ENCODE peak calls at places on chromosomes 7 and 10, in ten cellular contexts. G is uterus; C is A673; D is Panc1; J is suprapubic skin; V is CD4-positive, alpha-beta T cell; Z is IMR-90; O is CD8-positive, alpha-beta T cell; H is AG04450; S is tibial artery. A is an unnamed sample.
A peak's percentile ranks its signal among the peaks of the same experiment; 100 is the strongest.

GRCh38 chr10:118569241-118569881 is 26.1 kb downstream of the PRLHR start:
- DNase-seq in J (no peak), O (no peak), V (no peak), Z (peak; percentile 27), D (no peak), S (no peak), C (no peak), H (no peak), G (no peak), A (no peak)

GRCh38 chr10:119543814-119544642 is 1.5 kb upstream of the RGS10 start:
- DNase-seq in H (no peak), D (no peak), O (no peak), J (no peak), V (no peak), G (no peak), Z (no peak), C (peak; percentile 78), S (peak; percentile 37), A (peak; percentile 24)

GRCh38 chr10:15321431-15322321 is 49.4 kb downstream of the FAM171A1 start:
- DNase-seq in O (no peak), V (no peak), C (no peak), G (no peak), S (no peak), H (no peak), D (no peak), Z (peak; percentile 48), J (no peak), A (no peak)

GRCh38 chr10:132382231-132382922 is 14.6 kb upstream of the PWWP2B start:
- DNase-seq in D (no peak), S (no peak), V (no peak), J (peak; percentile 53), O (no peak), H (no peak), C (no peak), Z (no peak), G (no peak), A (no peak)

GRCh38 chr7:155129789-155130188 is 59.7 kb downstream of the HTR5A start:
- DNase-seq in D (no peak), O (no peak), G (no peak), H (no peak), Z (no peak), V (no peak), S (no peak), C (no peak), J (no peak), A (no peak)

GRCh38 chr10:76918106-76918505 is 719.5 kb downstream of the KCNMA1 start:
- DNase-seq in V (no peak), Z (no peak), G (no peak), C (no peak), O (no peak), S (no peak), J (no peak), D (no peak), H (no peak), A (no peak)

GRCh38 chr10:114492351-114493037 is 88.2 kb upstream of the AFAP1L2 start:
- DNase-seq in J (no peak), Z (peak; percentile 34), G (no peak), O (no peak), D (no peak), H (no peak), V (no peak), S (no peak), C (peak; percentile 64), A (no peak)

GRCh38 chr7:75042299-75042698 is 31.3 kb downstream of the RCC1L start:
- DNase-seq in Z (no peak), G (peak; percentile 65), H (no peak), S (peak; percentile 31), O (no peak), C (no peak), D (no peak), J (no peak), V (no peak), A (no peak)

GRCh38 chr7:157473051-157473569 is 136.3 kb downstream of the DNAJB6 start:
- DNase-seq in J (no peak), H (no peak), V (no peak), D (no peak), O (no peak), Z (no peak), C (no peak), G (peak; percentile 2), S (no peak), A (no peak)

GRCh38 chr7:157474685-157475084 is 137.9 kb downstream of the DNAJB6 start:
- DNase-seq in J (no peak), G (peak; percentile 7), D (no peak), H (no peak), O (no peak), V (no peak), S (peak; percentile 16), Z (no peak), C (peak; percentile 21), A (peak; percentile 76)

GRCh38 chr7:157471259-157472125 is 134.7 kb downstream of the DNAJB6 start:
- DNase-seq in G (no peak), V (peak; percentile 41), D (no peak), C (no peak), H (no peak), Z (no peak), J (no peak), O (peak; percentile 30), S (peak; percentile 6), A (no peak)

GRCh38 chr7:157470699-157471098 is 133.9 kb downstream of the DNAJB6 start:
- DNase-seq in G (no peak), S (no peak), Z (no peak), H (no peak), O (no peak), D (no peak), V (no peak), C (no peak), J (no peak), A (no peak)

GRCh38 chr7:157472311-157473050 is 135.7 kb downstream of the DNAJB6 start:
- DNase-seq in V (no peak), D (no peak), G (no peak), C (no peak), S (peak; percentile 13), O (no peak), J (no peak), H (no peak), Z (no peak), A (no peak)
- H3K9me3 ChIP-seq in V (peaks cover 20% of the 10 kb centered on the region), D (peaks cover 14% of the 10 kb centered on the region), G (no peaks in the 10 kb centered on the region), C (peaks cover 19% of the 10 kb centered on the region), S (no peaks in the 10 kb centered on the region), O (no peaks in the 10 kb centered on the region), J (peaks cover 9% of the 10 kb centered on the region), H (peaks cover 69% of the 10 kb centered on the region), Z (peaks cover 13% of the 10 kb centered on the region), A (peaks cover 10% of the 10 kb centered on the region)

GRCh38 chr7:27225005-27225934 is 17.3 kb upstream of the EVX1 start:
- DNase-seq in G (no peak), H (no peak), D (no peak), J (no peak), C (no peak), S (no peak), V (no peak), O (no peak), Z (no peak), A (peak; percentile 42)
- TF ChIP-seq CTCF in G (no peak), H (no peak), D (no peak), J (no peak), C (no peak), S (no peak), V (no peak), O (no peak), Z (no peak), A (no peak)

DNA sequence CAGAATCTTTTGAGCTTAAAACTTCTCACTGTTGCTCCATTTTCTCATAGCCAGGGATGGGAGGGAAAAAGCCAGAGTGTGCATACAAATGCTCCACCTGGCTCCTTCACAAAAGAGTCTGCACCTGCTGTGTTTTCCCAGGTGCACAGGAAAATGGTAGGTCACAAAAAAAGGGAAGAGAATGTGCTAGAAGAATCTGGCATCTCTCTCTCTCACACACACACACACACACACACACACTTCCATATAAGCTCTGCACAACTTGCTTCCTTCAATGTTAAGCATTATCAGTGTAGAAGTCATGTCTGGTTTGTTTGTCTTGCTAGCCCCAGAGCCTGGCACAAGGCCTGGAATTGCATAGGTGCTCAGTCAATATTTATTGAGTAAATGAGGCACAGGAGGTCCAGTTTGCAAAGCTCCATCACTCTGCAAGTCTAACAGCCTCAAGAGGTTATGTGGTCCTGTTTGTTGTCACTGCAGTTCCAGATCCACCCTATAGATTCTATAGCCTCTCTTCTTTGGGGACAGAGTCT is 867.3 kb upstream of the AUTS2 start:
- DNase-seq in V (no peak), O (no peak), D (no peak), S (no peak), H (no peak), C (no peak), J (no peak), Z (no peak), G (no peak), A (no peak)
- H3K27me3 ChIP-seq in V (no peaks in the 10 kb centered on the region), O (no peaks in the 10 kb centered on the region), D (no peaks in the 10 kb centered on the region), S (no peaks in the 10 kb centered on the region), H (no peaks in the 10 kb centered on the region), C (no peaks in the 10 kb centered on the region), J (no peaks in the 10 kb centered on the region), Z (no peaks in the 10 kb centered on the region), G (no peaks in the 10 kb centered on the region), A (no peaks in the 10 kb centered on the region)

GRCh38 chr7:158274404-158274811 is 313.2 kb downstream of the PTPRN2 start:
- DNase-seq in D (no peak), G (no peak), S (peak; percentile 2), C (no peak), O (no peak), H (no peak), V (no peak), J (peak; percentile 48), Z (no peak), A (no peak)

GRCh38 chr7:158275711-158276413 is 311.8 kb downstream of the PTPRN2 start:
- DNase-seq in D (no peak), O (no peak), H (no peak), Z (no peak), C (no peak), J (peak; percentile 28), V (no peak), S (no peak), G (no peak), A (no peak)

GRCh38 chr7:158274996-158275395 is 312.6 kb downstream of the PTPRN2 start:
- DNase-seq in O (no peak), C (no peak), Z (no peak), H (no peak), J (peak; percentile 43), S (peak; percentile 8), V (no peak), D (no peak), G (no peak), A (no peak)

GRCh38 chr7:158277219-158278141 is 310.1 kb downstream of the PTPRN2 start:
- DNase-seq in G (no peak), Z (no peak), S (no peak), H (no peak), O (no peak), V (no peak), J (peak; percentile 40), D (no peak), C (no peak), A (no peak)

DNA sequence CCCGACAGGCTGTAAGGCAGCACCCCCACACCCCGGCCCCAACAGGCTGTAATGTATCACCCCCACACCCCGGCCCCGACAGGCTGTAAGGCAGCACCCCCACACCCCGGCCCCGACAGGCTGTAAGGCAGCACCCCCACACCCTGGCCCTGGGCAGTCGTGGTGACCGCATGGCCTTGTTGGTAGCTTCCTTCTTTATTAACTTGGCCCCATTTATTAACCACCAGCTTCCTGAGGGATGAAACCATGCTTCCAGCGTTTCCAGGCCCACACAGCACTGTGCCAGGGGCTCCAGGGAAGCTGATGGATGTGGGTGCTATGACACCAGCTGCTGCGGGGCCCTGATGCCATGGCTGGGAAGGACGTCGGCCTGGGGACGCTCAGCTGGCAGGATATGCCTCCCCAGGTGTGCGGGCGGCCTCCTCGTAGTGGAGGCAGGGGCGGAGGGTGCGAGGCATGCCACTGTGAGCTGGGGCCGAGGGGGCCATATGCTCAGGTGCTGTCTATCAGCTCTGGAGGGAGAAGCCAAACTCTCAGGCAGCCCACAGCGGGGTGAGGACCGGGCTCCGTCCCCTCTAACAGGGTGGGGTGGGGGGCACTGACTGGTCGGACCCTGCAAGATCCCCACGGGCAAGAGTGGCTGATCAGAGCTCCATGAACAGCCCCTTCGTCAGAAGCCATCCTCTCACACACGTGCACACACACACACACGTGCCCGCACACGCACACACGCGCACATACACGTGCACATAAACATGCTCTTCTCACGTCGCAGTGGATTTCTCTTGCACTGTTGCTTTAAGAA is 311.0 kb downstream of the PTPRN2 start:
- DNase-seq in D (no peak), H (no peak), V (no peak), G (no peak), Z (no peak), J (peak; percentile 38), O (no peak), S (no peak), C (no peak), A (no peak)
- H3K9me3 ChIP-seq in D (no peaks in the 10 kb centered on the region), H (peaks cover 95% of the 10 kb centered on the region), V (no peaks in the 10 kb centered on the region), G (no peaks in the 10 kb centered on the region), Z (peaks cover 59% of the 10 kb centered on the region), J (no peaks in the 10 kb centered on the region), O (no peaks in the 10 kb centered on the region), S (no peaks in the 10 kb centered on the region), C (peaks cover 7% of the 10 kb centered on the region), A (no peaks in the 10 kb centered on the region)